ENCODE peak calls at places on chromosomes 1 and 21, in eight cellular contexts. D is tibial artery; I is progenitor cell of endocrine pancreas; B is CD8-positive, alpha-beta T cell; G is GM13977; N is upper lobe of right lung; L is endothelial cell; X is retinal pigment epithelial cell. H is an unnamed sample.

GRCh38 chr1:227754958-227755357 is 19.7 kb downstream of the SNAP47 start:
- DNase-seq in D (no peak), I (no peak), B (no peak), G (no peak), N (no peak), L (no peak), X (no peak), H (no peak)

GRCh38 chr21:31744162-31744800 is 12.4 kb upstream of the SCAF4 start:
- DNase-seq in D (no peak), I (no peak), B (no peak), G (no peak), N (no peak), L (no peak), X (no peak), H (no peak)

GRCh38 chr1:46621930-46622329 is 5.3 kb upstream of the MOB3C start:
- DNase-seq in D (no peak), I (no peak), B (no peak), G (no peak), N (no peak), L (no peak), X (no peak), H (no peak)

GRCh38 chr1:152972196-152972886 is 1.9 kb downstream of the SPRR4 start:
- DNase-seq in D (no peak), I (no peak), B (no peak), G (no peak), N (no peak), L (no peak), X (no peak), H (no peak)

GRCh38 chr1:26411624-26412074 is 1.0 kb downstream of the LIN28A start:
- DNase-seq in D (peak), I (peak), B (no peak), G (no peak), N (no peak), L (no peak), X (no peak), H (no peak)

GRCh38 chr1:211551628-211552465 is 27.1 kb downstream of the SLC30A1 start:
- DNase-seq in D (no peak), I (no peak), B (no peak), G (no peak), N (no peak), L (no peak), X (peak), H (no peak)

GRCh38 chr1:203080456-203080855 is 5.4 kb downstream of the MYOG start:
- DNase-seq in D (no peak), I (no peak), B (no peak), G (no peak), N (no peak), L (no peak), X (no peak), H (no peak)

GRCh38 chr21:33643658-33644311 is 1.5 kb downstream of the ITSN1 start:
- DNase-seq in D (no peak), I (no peak), B (no peak), G (no peak), N (no peak), L (peak), X (no peak), H (no peak)

GRCh38 chr1:156811171-156811570 is 5.5 kb downstream of the SH2D2A start:
- DNase-seq in D (no peak), I (no peak), B (no peak), G (no peak), N (no peak), L (no peak), X (no peak), H (no peak)

GRCh38 chr1:230125633-230126528 is 58.8 kb downstream of the GALNT2 start:
- DNase-seq in D (no peak), I (no peak), B (no peak), G (no peak), N (no peak), L (no peak), X (no peak), H (no peak)

GRCh38 chr1:77900687-77901293 is 12.4 kb downstream of the NEXN start:
- DNase-seq in D (no peak), I (no peak), B (no peak), G (peak), N (no peak), L (peak), X (peak), H (no peak)
- TF ChIP-seq CTCF in D (peak), I (peak), B (peak), G (peak), N (peak), L (peak), X (peak), H (peak)

GRCh38 chr21:39082656-39083376 is 100.4 kb downstream of the PSMG1 start:
- DNase-seq in D (no peak), I (no peak), B (no peak), G (no peak), N (no peak), L (no peak), X (no peak), H (no peak)
- TF ChIP-seq CTCF in D (no peak), I (peak), B (no peak), G (no peak), N (no peak), L (no peak), X (no peak), H (no peak)

DNA sequence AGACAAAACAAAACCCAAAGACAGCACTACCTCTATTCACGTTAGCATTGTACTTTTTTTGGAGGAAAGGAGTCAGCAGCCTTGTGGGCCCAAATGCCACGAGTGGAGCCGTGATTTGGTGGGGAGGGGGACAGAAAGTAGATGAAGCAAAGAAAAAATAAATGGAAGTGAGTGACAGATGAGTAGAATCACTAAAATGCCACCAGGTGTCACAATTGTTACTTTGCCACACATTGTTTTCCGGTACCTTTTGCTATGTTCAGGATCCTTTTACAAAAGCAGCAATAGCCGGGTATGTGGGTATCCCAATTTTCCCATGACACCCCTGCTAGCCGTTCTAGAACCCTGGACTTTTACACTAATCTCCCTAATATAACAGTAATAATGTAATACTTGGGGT is 85.0 kb upstream of the AK4 start:
- DNase-seq in D (no peak), I (no peak), B (no peak), G (no peak), N (no peak), L (no peak), X (no peak), H (no peak)
- TF ChIP-seq CTCF in D (no peak), I (peak), B (peak), G (peak), N (no peak), L (no peak), X (peak), H (peak)

GRCh38 chr1:11596295-11596694 is 57.9 kb downstream of the FBXO2 start:
- DNase-seq in D (no peak), I (no peak), B (no peak), G (no peak), N (no peak), L (no peak), X (no peak), H (no peak)

GRCh38 chr1:11592752-11593151 is 61.5 kb downstream of the FBXO2 start:
- DNase-seq in D (no peak), I (no peak), B (no peak), G (no peak), N (no peak), L (no peak), X (no peak), H (no peak)

GRCh38 chr1:11595287-11595686 is 58.9 kb downstream of the FBXO2 start:
- DNase-seq in D (no peak), I (no peak), B (no peak), G (no peak), N (no peak), L (peak), X (no peak), H (no peak)

GRCh38 chr1:11594625-11595024 is 59.6 kb downstream of the FBXO2 start:
- DNase-seq in D (no peak), I (no peak), B (no peak), G (no peak), N (no peak), L (no peak), X (no peak), H (no peak)

DNA sequence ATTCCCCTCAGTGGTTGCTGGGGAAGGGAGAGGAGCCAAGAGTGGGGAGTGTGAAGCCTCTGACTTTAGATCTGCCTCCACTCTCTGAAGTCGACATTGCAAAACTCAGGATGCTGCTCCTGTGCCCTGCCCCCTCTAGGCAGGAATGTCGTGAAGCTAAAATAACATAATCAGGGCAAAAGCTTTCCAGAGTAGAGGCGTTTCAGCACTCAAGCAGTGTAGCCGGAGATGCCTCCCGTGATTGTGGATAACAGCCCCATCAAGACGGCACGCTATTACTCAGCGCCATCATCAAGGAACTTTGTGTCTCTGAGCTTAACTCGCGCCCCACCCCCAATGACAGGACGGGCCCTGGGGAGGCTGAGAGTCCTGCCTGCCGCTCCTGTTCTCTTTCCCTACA is 60.0 kb downstream of the FBXO2 start:
- DNase-seq in D (no peak), I (no peak), B (no peak), G (no peak), N (no peak), L (peak), X (no peak), H (no peak)
- TF ChIP-seq CTCF in D (peak), I (peak), B (no peak), G (no peak), N (no peak), L (peak), X (peak), H (peak)

DNA sequence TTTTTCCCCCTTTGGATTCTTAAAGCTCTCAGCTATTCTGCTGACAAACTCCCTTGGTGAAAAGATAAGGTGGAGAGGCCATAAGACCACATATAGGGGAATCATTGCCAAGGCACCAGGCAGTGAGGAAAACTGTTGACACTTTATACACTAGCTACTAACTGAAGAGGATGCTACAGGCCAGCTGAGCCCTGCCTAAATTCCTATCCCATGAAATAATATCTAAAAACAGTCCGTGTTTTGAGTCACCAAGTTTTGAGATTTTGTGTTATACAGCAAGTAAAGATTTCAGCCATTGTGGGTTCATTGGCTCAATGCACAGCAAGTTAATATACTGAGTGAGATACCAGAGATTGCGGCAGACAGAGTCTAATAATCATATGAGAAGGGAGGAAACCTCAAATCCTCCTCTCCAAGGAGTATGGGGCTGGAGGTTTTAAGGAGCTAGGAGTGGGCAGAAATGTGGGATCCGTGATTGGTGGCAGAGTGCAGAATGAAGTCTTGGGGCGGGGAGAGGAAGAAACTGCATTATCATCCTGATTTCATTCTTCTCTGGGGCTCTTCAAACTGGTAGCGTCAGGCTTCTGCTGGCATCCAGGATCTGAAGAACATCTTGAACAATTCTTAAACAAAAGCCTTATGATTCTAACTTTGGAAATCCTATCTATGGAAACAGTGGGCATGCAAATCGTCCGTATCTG is 9.2 kb downstream of the CLDN8 start:
- DNase-seq in D (no peak), I (no peak), B (no peak), G (no peak), N (no peak), L (no peak), X (no peak), H (no peak)
- TF ChIP-seq CTCF in D (no peak), I (no peak), B (no peak), G (no peak), N (no peak), L (no peak), X (no peak), H (no peak)

GRCh38 chr1:2347907-2348306 is 43.4 kb downstream of the MORN1 start:
- DNase-seq in D (peak), I (no peak), B (no peak), G (no peak), N (no peak), L (no peak), X (no peak), H (no peak)
- TF ChIP-seq CTCF in D (no peak), I (no peak), B (no peak), G (no peak), N (no peak), L (no peak), X (no peak), H (no peak)

GRCh38 chr1:31348449-31348848 is 24.4 kb downstream of the FABP3 start:
- DNase-seq in D (no peak), I (no peak), B (no peak), G (no peak), N (no peak), L (no peak), X (no peak), H (no peak)
- TF ChIP-seq CTCF in D (no peak), I (no peak), B (no peak), G (no peak), N (no peak), L (no peak), X (no peak), H (no peak)

H was measured in D721Med.